ENCODE peak calls at places on chromosomes 5 and 9, in six cellular contexts. One of them, this sample, is unnamed.

GRCh38 chr9:106432631-106433030 is 430.3 kb upstream of the ZNF462 start:
- DNase-seq in NCI-H82: no peak
- DNase-seq in GM20000: no peak
- DNase-seq in activated CD4-positive, alpha-beta T cell treated with anti-CD3 and anti-CD28 coated beads for 24 hours: no peak
- DNase-seq in stimulated activated effector memory CD8-positive, alpha-beta T cell treated with anti-CD3 and anti-CD28 coated beads, Interleukin-12 subunit alpha, Interleukin-12 subunit beta, amount 100 ng/mL, for 72 hours: no peak
- DNase-seq in fibroblast of the aortic adventitia: no peak
- DNase-seq in this sample: no peak

GRCh38 chr9:121440265-121440664 is 59.4 kb downstream of the GGTA1 start:
- DNase-seq in GM20000: no peak
- DNase-seq in NCI-H82: peak
- DNase-seq in fibroblast of the aortic adventitia: peak
- DNase-seq in stimulated activated effector memory CD8-positive, alpha-beta T cell treated with anti-CD3 and anti-CD28 coated beads, Interleukin-12 subunit alpha, Interleukin-12 subunit beta, amount 100 ng/mL, for 72 hours: no peak
- DNase-seq in activated CD4-positive, alpha-beta T cell treated with anti-CD3 and anti-CD28 coated beads for 24 hours: no peak
- DNase-seq in this sample: no peak

GRCh38 chr5:132059043-132059695 is 1.3 kb upstream of the IL3 start:
- DNase-seq in GM20000: no peak
- DNase-seq in fibroblast of the aortic adventitia: no peak
- DNase-seq in stimulated activated effector memory CD8-positive, alpha-beta T cell treated with anti-CD3 and anti-CD28 coated beads, Interleukin-12 subunit alpha, Interleukin-12 subunit beta, amount 100 ng/mL, for 72 hours: peak
- DNase-seq in activated CD4-positive, alpha-beta T cell treated with anti-CD3 and anti-CD28 coated beads for 24 hours: no peak
- DNase-seq in NCI-H82: no peak
- DNase-seq in this sample: no peak

GRCh38 chr5:142614054-142614453 is 71.8 kb downstream of the FGF1 start:
- DNase-seq in stimulated activated effector memory CD8-positive, alpha-beta T cell treated with anti-CD3 and anti-CD28 coated beads, Interleukin-12 subunit alpha, Interleukin-12 subunit beta, amount 100 ng/mL, for 72 hours: no peak
- DNase-seq in NCI-H82: no peak
- DNase-seq in fibroblast of the aortic adventitia: no peak
- DNase-seq in GM20000: no peak
- DNase-seq in activated CD4-positive, alpha-beta T cell treated with anti-CD3 and anti-CD28 coated beads for 24 hours: no peak
- DNase-seq in this sample: no peak

GRCh38 chr9:106921989-106922388 is 59.0 kb downstream of the ZNF462 start:
- DNase-seq in NCI-H82: no peak
- DNase-seq in stimulated activated effector memory CD8-positive, alpha-beta T cell treated with anti-CD3 and anti-CD28 coated beads, Interleukin-12 subunit alpha, Interleukin-12 subunit beta, amount 100 ng/mL, for 72 hours: no peak
- DNase-seq in GM20000: no peak
- DNase-seq in activated CD4-positive, alpha-beta T cell treated with anti-CD3 and anti-CD28 coated beads for 24 hours: no peak
- DNase-seq in fibroblast of the aortic adventitia: peak
- DNase-seq in this sample: no peak

GRCh38 chr9:37040508-37041127 is 6.5 kb upstream of the PAX5 start:
- DNase-seq in GM20000: no peak
- DNase-seq in activated CD4-positive, alpha-beta T cell treated with anti-CD3 and anti-CD28 coated beads for 24 hours: no peak
- DNase-seq in NCI-H82: no peak
- DNase-seq in fibroblast of the aortic adventitia: no peak
- DNase-seq in stimulated activated effector memory CD8-positive, alpha-beta T cell treated with anti-CD3 and anti-CD28 coated beads, Interleukin-12 subunit alpha, Interleukin-12 subunit beta, amount 100 ng/mL, for 72 hours: no peak
- DNase-seq in this sample: no peak

GRCh38 chr9:76215066-76215465 is 179.2 kb downstream of the RFK start:
- DNase-seq in activated CD4-positive, alpha-beta T cell treated with anti-CD3 and anti-CD28 coated beads for 24 hours: no peak
- DNase-seq in GM20000: no peak
- DNase-seq in NCI-H82: no peak
- DNase-seq in fibroblast of the aortic adventitia: peak
- DNase-seq in stimulated activated effector memory CD8-positive, alpha-beta T cell treated with anti-CD3 and anti-CD28 coated beads, Interleukin-12 subunit alpha, Interleukin-12 subunit beta, amount 100 ng/mL, for 72 hours: no peak
- DNase-seq in this sample: no peak

GRCh38 chr5:1551913-1552312 is 28.2 kb upstream of the LPCAT1 start:
- DNase-seq in NCI-H82: no peak
- DNase-seq in GM20000: no peak
- DNase-seq in activated CD4-positive, alpha-beta T cell treated with anti-CD3 and anti-CD28 coated beads for 24 hours: no peak
- DNase-seq in fibroblast of the aortic adventitia: no peak
- DNase-seq in stimulated activated effector memory CD8-positive, alpha-beta T cell treated with anti-CD3 and anti-CD28 coated beads, Interleukin-12 subunit alpha, Interleukin-12 subunit beta, amount 100 ng/mL, for 72 hours: no peak
- DNase-seq in this sample: no peak

GRCh38 chr5:142520885-142521284 is 165.0 kb downstream of the FGF1 start:
- DNase-seq in NCI-H82: no peak
- DNase-seq in fibroblast of the aortic adventitia: no peak
- DNase-seq in stimulated activated effector memory CD8-positive, alpha-beta T cell treated with anti-CD3 and anti-CD28 coated beads, Interleukin-12 subunit alpha, Interleukin-12 subunit beta, amount 100 ng/mL, for 72 hours: no peak
- DNase-seq in activated CD4-positive, alpha-beta T cell treated with anti-CD3 and anti-CD28 coated beads for 24 hours: no peak
- DNase-seq in GM20000: no peak
- DNase-seq in this sample: no peak

GRCh38 chr9:16361939-16362338 is 508.5 kb downstream of the BNC2 start:
- DNase-seq in fibroblast of the aortic adventitia: no peak
- DNase-seq in activated CD4-positive, alpha-beta T cell treated with anti-CD3 and anti-CD28 coated beads for 24 hours: no peak
- DNase-seq in stimulated activated effector memory CD8-positive, alpha-beta T cell treated with anti-CD3 and anti-CD28 coated beads, Interleukin-12 subunit alpha, Interleukin-12 subunit beta, amount 100 ng/mL, for 72 hours: no peak
- DNase-seq in GM20000: no peak
- DNase-seq in NCI-H82: no peak
- DNase-seq in this sample: no peak

GRCh38 chr5:138660051-138660572 is 84.9 kb upstream of the HSPA9 start:
- DNase-seq in GM20000: no peak
- DNase-seq in fibroblast of the aortic adventitia: no peak
- DNase-seq in NCI-H82: peak
- DNase-seq in stimulated activated effector memory CD8-positive, alpha-beta T cell treated with anti-CD3 and anti-CD28 coated beads, Interleukin-12 subunit alpha, Interleukin-12 subunit beta, amount 100 ng/mL, for 72 hours: no peak
- DNase-seq in activated CD4-positive, alpha-beta T cell treated with anti-CD3 and anti-CD28 coated beads for 24 hours: no peak
- DNase-seq in this sample: no peak

GRCh38 chr5:149141224-149141956 is at the start of gene ABLIM3:
- DNase-seq in activated CD4-positive, alpha-beta T cell treated with anti-CD3 and anti-CD28 coated beads for 24 hours: peak
- DNase-seq in fibroblast of the aortic adventitia: peak
- DNase-seq in stimulated activated effector memory CD8-positive, alpha-beta T cell treated with anti-CD3 and anti-CD28 coated beads, Interleukin-12 subunit alpha, Interleukin-12 subunit beta, amount 100 ng/mL, for 72 hours: peak
- DNase-seq in GM20000: peak
- DNase-seq in NCI-H82: peak
- DNase-seq in this sample: peak

GRCh38 chr9:129823163-129823933 is 588 bp downstream of the TOR1A start:
- DNase-seq in fibroblast of the aortic adventitia: peak
- DNase-seq in activated CD4-positive, alpha-beta T cell treated with anti-CD3 and anti-CD28 coated beads for 24 hours: no peak
- DNase-seq in stimulated activated effector memory CD8-positive, alpha-beta T cell treated with anti-CD3 and anti-CD28 coated beads, Interleukin-12 subunit alpha, Interleukin-12 subunit beta, amount 100 ng/mL, for 72 hours: no peak
- DNase-seq in NCI-H82: peak
- DNase-seq in GM20000: peak
- DNase-seq in this sample: peak

GRCh38 chr9:96056221-96056620 is 180.7 kb downstream of the ERCC6L2 start:
- DNase-seq in NCI-H82: no peak
- DNase-seq in activated CD4-positive, alpha-beta T cell treated with anti-CD3 and anti-CD28 coated beads for 24 hours: no peak
- DNase-seq in GM20000: no peak
- DNase-seq in stimulated activated effector memory CD8-positive, alpha-beta T cell treated with anti-CD3 and anti-CD28 coated beads, Interleukin-12 subunit alpha, Interleukin-12 subunit beta, amount 100 ng/mL, for 72 hours: no peak
- DNase-seq in fibroblast of the aortic adventitia: no peak
- DNase-seq in this sample: no peak

GRCh38 chr5:36919238-36919637 is 42.7 kb downstream of the NIPBL start:
- DNase-seq in NCI-H82: no peak
- DNase-seq in fibroblast of the aortic adventitia: no peak
- DNase-seq in stimulated activated effector memory CD8-positive, alpha-beta T cell treated with anti-CD3 and anti-CD28 coated beads, Interleukin-12 subunit alpha, Interleukin-12 subunit beta, amount 100 ng/mL, for 72 hours: no peak
- DNase-seq in GM20000: no peak
- DNase-seq in activated CD4-positive, alpha-beta T cell treated with anti-CD3 and anti-CD28 coated beads for 24 hours: no peak
- DNase-seq in this sample: no peak

GRCh38 chr9:137631608-137632431 is 13.0 kb downstream of the EHMT1 start:
- DNase-seq in fibroblast of the aortic adventitia: no peak
- DNase-seq in activated CD4-positive, alpha-beta T cell treated with anti-CD3 and anti-CD28 coated beads for 24 hours: no peak
- DNase-seq in GM20000: no peak
- DNase-seq in NCI-H82: no peak
- DNase-seq in stimulated activated effector memory CD8-positive, alpha-beta T cell treated with anti-CD3 and anti-CD28 coated beads, Interleukin-12 subunit alpha, Interleukin-12 subunit beta, amount 100 ng/mL, for 72 hours: no peak
- DNase-seq in this sample: no peak

GRCh38 chr5:107676702-107677101 is 6.0 kb upstream of the EFNA5 start:
- DNase-seq in stimulated activated effector memory CD8-positive, alpha-beta T cell treated with anti-CD3 and anti-CD28 coated beads, Interleukin-12 subunit alpha, Interleukin-12 subunit beta, amount 100 ng/mL, for 72 hours: no peak
- DNase-seq in GM20000: no peak
- DNase-seq in fibroblast of the aortic adventitia: no peak
- DNase-seq in activated CD4-positive, alpha-beta T cell treated with anti-CD3 and anti-CD28 coated beads for 24 hours: no peak
- DNase-seq in NCI-H82: no peak
- DNase-seq in this sample: no peak

GRCh38 chr5:129664336-129664937 is 83.5 kb upstream of the MINAR2 start:
- DNase-seq in activated CD4-positive, alpha-beta T cell treated with anti-CD3 and anti-CD28 coated beads for 24 hours: peak
- DNase-seq in stimulated activated effector memory CD8-positive, alpha-beta T cell treated with anti-CD3 and anti-CD28 coated beads, Interleukin-12 subunit alpha, Interleukin-12 subunit beta, amount 100 ng/mL, for 72 hours: peak
- DNase-seq in fibroblast of the aortic adventitia: peak
- DNase-seq in GM20000: peak
- DNase-seq in NCI-H82: peak
- DNase-seq in this sample: no peak